ENCODE peak calls at places on chromosomes 11 and 22, in ten cellular contexts. L, T, W, S, O, I, B, Y, R and P are unnamed samples.

GRCh38 chr11:697028-697491 is 1.4 kb downstream of the TMEM80 start:
- DNase-seq in L (no peak), T (no peak), W (no peak), S (peak), O (no peak), I (no peak), B (no peak), Y (no peak), R (no peak), P (no peak)

GRCh38 chr22:43618517-43618916 is 193.6 kb downstream of the EFCAB6 start:
- DNase-seq in L (no peak), T (no peak), W (no peak), S (no peak), O (no peak), I (no peak), B (no peak), Y (no peak), R (no peak), P (no peak)

GRCh38 chr11:130894322-130895025 is 21.8 kb downstream of the SNX19 start:
- DNase-seq in L (peak), T (peak), W (peak), S (peak), O (peak), I (peak), B (peak), Y (peak), R (peak), P (no peak)

GRCh38 chr11:114163830-114164401 is 104.4 kb downstream of the ZBTB16 start:
- DNase-seq in L (no peak), T (no peak), W (no peak), S (peak), O (no peak), I (no peak), B (no peak), Y (no peak), R (no peak), P (no peak)

GRCh38 chr11:26901162-26901561 is 92.8 kb upstream of the FIBIN start:
- DNase-seq in L (no peak), T (no peak), W (no peak), S (peak), O (no peak), I (no peak), B (no peak), Y (no peak), R (no peak), P (no peak)

GRCh38 chr11:83649468-83649915 is 363.3 kb upstream of the CCDC90B start:
- DNase-seq in L (no peak), T (no peak), W (no peak), S (no peak), O (no peak), I (no peak), B (no peak), Y (no peak), R (no peak), P (no peak)

GRCh38 chr11:105609832-105610781 is at the start of gene GRIA4:
- DNase-seq in L (no peak), T (no peak), W (peak), S (peak), O (peak), I (no peak), B (no peak), Y (peak), R (no peak), P (peak)

GRCh38 chr11:132200303-132200936 is 830.0 kb downstream of the NTM start:
- DNase-seq in L (no peak), T (no peak), W (no peak), S (no peak), O (no peak), I (no peak), B (no peak), Y (peak), R (no peak), P (no peak)

GRCh38 chr22:46149493-46149997 is 781 bp upstream of the PPARA start:
- DNase-seq in L (peak), T (peak), W (peak), S (peak), O (peak), I (peak), B (peak), Y (no peak), R (peak), P (no peak)

GRCh38 chr11:92298238-92298565 is 73.6 kb downstream of the FAT3 start:
- DNase-seq in L (no peak), T (no peak), W (no peak), S (no peak), O (no peak), I (no peak), B (no peak), Y (no peak), R (no peak), P (no peak)

GRCh38 chr11:68469122-68469521 is 8.6 kb downstream of the PPP6R3 start:
- DNase-seq in L (no peak), T (no peak), W (no peak), S (peak), O (no peak), I (no peak), B (no peak), Y (no peak), R (no peak), P (no peak)

GRCh38 chr11:126079640-126080205 is 17.1 kb upstream of the CDON start:
- DNase-seq in L (no peak), T (no peak), W (no peak), S (no peak), O (no peak), I (no peak), B (no peak), Y (peak), R (no peak), P (no peak)

GRCh38 chr11:12723410-12724297 is 49.4 kb downstream of the TEAD1 start:
- DNase-seq in L (no peak), T (no peak), W (no peak), S (peak), O (no peak), I (peak), B (no peak), Y (no peak), R (no peak), P (no peak)

GRCh38 chr11:131483453-131483852 is 113.0 kb downstream of the NTM start:
- DNase-seq in L (no peak), T (no peak), W (no peak), S (no peak), O (no peak), I (no peak), B (no peak), Y (no peak), R (no peak), P (no peak)

GRCh38 chr11:126682590-126682989 is 318.0 kb downstream of the KIRREL3 start:
- DNase-seq in L (no peak), T (no peak), W (no peak), S (no peak), O (no peak), I (no peak), B (no peak), Y (no peak), R (no peak), P (no peak)

GRCh38 chr11:96338910-96339703 is 3.9 kb downstream of the MAML2 start:
- DNase-seq in L (peak), T (no peak), W (peak), S (peak), O (no peak), I (no peak), B (peak), Y (no peak), R (peak), P (no peak)

GRCh38 chr11:42524534-42525227 is 787.1 kb upstream of the API5 start:
- DNase-seq in L (no peak), T (no peak), W (peak), S (peak), O (no peak), I (peak), B (peak), Y (peak), R (peak), P (no peak)

GRCh38 chr11:121082670-121083069 is 18.4 kb upstream of the TECTA start:
- DNase-seq in L (no peak), T (no peak), W (no peak), S (no peak), O (no peak), I (no peak), B (no peak), Y (no peak), R (no peak), P (no peak)

GRCh38 chr22:35930933-35931332 is 97.7 kb downstream of the RBFOX2 start:
- DNase-seq in L (no peak), T (no peak), W (no peak), S (peak), O (no peak), I (peak), B (peak), Y (peak), R (peak), P (no peak)

GRCh38 chr11:108654994-108655631 is 9.8 kb upstream of the DDX10 start:
- DNase-seq in L (no peak), T (no peak), W (no peak), S (peak), O (no peak), I (peak), B (peak), Y (no peak), R (peak), P (no peak)

GRCh38 chr22:30931541-30932300 is 36.9 kb downstream of the MORC2 start:
- DNase-seq in L (no peak), T (no peak), W (no peak), S (no peak), O (no peak), I (no peak), B (no peak), Y (no peak), R (no peak), P (no peak)

GRCh38 chr11:115409691-115410220 is 94.5 kb downstream of the CADM1 start:
- DNase-seq in L (no peak), T (no peak), W (no peak), S (no peak), O (no peak), I (peak), B (no peak), Y (peak), R (no peak), P (no peak)

GRCh38 chr11:60985991-60986915 is 14.8 kb downstream of the CD6 start:
- DNase-seq in L (peak), T (peak), W (no peak), S (peak), O (no peak), I (peak), B (no peak), Y (no peak), R (no peak), P (peak)

GRCh38 chr11:126529037-126529436 is 173.6 kb downstream of the ST3GAL4 start:
- DNase-seq in L (no peak), T (no peak), W (no peak), S (no peak), O (no peak), I (no peak), B (no peak), Y (no peak), R (no peak), P (peak)

GRCh38 chr11:92227954-92228935 is 3.6 kb downstream of the FAT3 start:
- DNase-seq in L (no peak), T (no peak), W (no peak), S (no peak), O (no peak), I (no peak), B (no peak), Y (no peak), R (no peak), P (no peak)

GRCh38 chr11:78961186-78961782 is 386.6 kb upstream of the NARS2 start:
- DNase-seq in L (no peak), T (no peak), W (no peak), S (peak), O (no peak), I (no peak), B (peak), Y (no peak), R (no peak), P (no peak)

GRCh38 chr11:107043242-107043991 is 25.1 kb upstream of the GUCY1A2 start:
- DNase-seq in L (no peak), T (no peak), W (no peak), S (peak), O (no peak), I (peak), B (no peak), Y (no peak), R (no peak), P (no peak)

GRCh38 chr11:22671751-22672150 is 5.3 kb downstream of the GAS2 start:
- DNase-seq in L (no peak), T (no peak), W (no peak), S (peak), O (no peak), I (no peak), B (no peak), Y (no peak), R (no peak), P (no peak)